ENCODE peak calls at places on chromosomes 4 and X, in ten cellular contexts. Z is pancreas; B is fibroblast of lung; E is ovary; J is Karpas-422; H is effector memory CD4-positive, alpha-beta T cell; O is GM23248; W is tibial artery; L is stomach; X is CD4-positive, alpha-beta memory T cell. C is an unnamed sample. For H3K9me3 and H3K4me1, the result is how much of the 10 kb centered on the place peaks cover.

GRCh38 chr4:110589297-110589696 is 33.6 kb downstream of the PITX2 start:
- DNase-seq in Z (no peak), B (peak), E (no peak), J (peak), H (no peak), O (peak), W (no peak), L (no peak), X (no peak), C (no peak)

GRCh38 chr4:168797176-168797575 is 212.9 kb downstream of the CBR4 start:
- DNase-seq in Z (no peak), B (peak), E (no peak), J (no peak), H (no peak), O (peak), W (no peak), L (no peak), X (no peak), C (no peak)

GRCh38 chr4:121072836-121073362 is 564 bp upstream of the NDNF start:
- DNase-seq in Z (no peak), B (no peak), E (no peak), J (no peak), H (no peak), O (peak), W (peak), L (no peak), X (peak), C (no peak)

GRCh38 chr4:40283968-40284367 is 51.2 kb upstream of the CHRNA9 start:
- DNase-seq in Z (no peak), B (no peak), E (no peak), J (no peak), H (peak), O (peak), W (no peak), L (no peak), X (peak), C (peak)

GRCh38 chr4:103076777-103077347 is 301 bp upstream of the SLC9B2 start:
- DNase-seq in Z (no peak), B (no peak), E (no peak), J (peak), H (no peak), O (no peak), W (no peak), L (no peak), X (no peak), C (no peak)

GRCh38 chr4:4542824-4543485 is 1.1 kb upstream of the STX18 start:
- DNase-seq in Z (no peak), B (no peak), E (no peak), J (peak), H (no peak), O (peak), W (no peak), L (no peak), X (no peak), C (no peak)

GRCh38 chr4:84652478-84652877 is 69.6 kb downstream of the CDS1 start:
- DNase-seq in Z (no peak), B (no peak), E (no peak), J (no peak), H (no peak), O (no peak), W (no peak), L (no peak), X (no peak), C (no peak)

GRCh38 chrX:42783456-42783855 is 5.5 kb upstream of the PPP1R2C start:
- DNase-seq in Z (no peak), B (no peak), E (no peak), J (no peak), H (no peak), O (no peak), W (no peak), L (no peak), X (no peak), C (no peak)

GRCh38 chr4:88033309-88033708 is 25.9 kb downstream of the PKD2 start:
- DNase-seq in Z (no peak), B (peak), E (no peak), J (peak), H (no peak), O (peak), W (no peak), L (peak), X (peak), C (no peak)

GRCh38 chrX:153780678-153781427 is at the start of gene SRPK3:
- DNase-seq in Z (no peak), B (no peak), E (no peak), J (no peak), H (no peak), O (peak), W (no peak), L (no peak), X (no peak), C (no peak)

GRCh38 chr4:140296871-140297570 is 76.4 kb upstream of the SCOC start:
- DNase-seq in Z (no peak), B (no peak), E (peak), J (no peak), H (no peak), O (peak), W (no peak), L (no peak), X (no peak), C (no peak)

DNA sequence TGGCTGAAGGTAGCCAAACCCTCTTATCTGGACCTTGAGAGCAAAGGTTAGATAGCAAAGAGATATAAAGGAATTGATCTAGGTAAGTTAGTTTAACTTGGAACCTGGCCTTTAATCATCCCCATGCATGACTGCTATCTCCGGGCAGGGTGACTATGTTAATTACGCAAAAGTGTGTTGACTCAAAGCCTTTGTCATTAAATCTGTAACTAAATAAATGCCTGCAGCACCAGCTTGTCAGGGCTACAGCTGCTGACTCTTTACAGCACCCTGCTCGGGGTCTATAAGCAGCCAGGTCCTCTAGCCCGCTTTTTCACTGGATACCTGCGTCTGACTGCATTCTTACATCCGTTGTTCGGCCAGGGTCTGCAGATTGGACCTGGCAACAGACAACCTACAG is 201.7 kb downstream of the TBCK start:
- DNase-seq in Z (no peak), B (no peak), E (no peak), J (no peak), H (no peak), O (no peak), W (no peak), L (no peak), X (no peak), C (no peak)
- H3K9me3 ChIP-seq in Z (under half), B (under half), E (under half), J (under half), H (under half), O (under half), W (under half), L (half or more), X (under half), C (under half)

GRCh38 chr4:23932186-23932585 is 42.3 kb upstream of the PPARGC1A start:
- DNase-seq in Z (no peak), B (peak), E (no peak), J (no peak), H (no peak), O (no peak), W (no peak), L (no peak), X (no peak), C (no peak)
- H3K4me1 ChIP-seq in Z (under half), B (under half), E (under half), J (under half), H (under half), O (under half), W (under half), L (half or more), X (under half), C (under half)

DNA sequence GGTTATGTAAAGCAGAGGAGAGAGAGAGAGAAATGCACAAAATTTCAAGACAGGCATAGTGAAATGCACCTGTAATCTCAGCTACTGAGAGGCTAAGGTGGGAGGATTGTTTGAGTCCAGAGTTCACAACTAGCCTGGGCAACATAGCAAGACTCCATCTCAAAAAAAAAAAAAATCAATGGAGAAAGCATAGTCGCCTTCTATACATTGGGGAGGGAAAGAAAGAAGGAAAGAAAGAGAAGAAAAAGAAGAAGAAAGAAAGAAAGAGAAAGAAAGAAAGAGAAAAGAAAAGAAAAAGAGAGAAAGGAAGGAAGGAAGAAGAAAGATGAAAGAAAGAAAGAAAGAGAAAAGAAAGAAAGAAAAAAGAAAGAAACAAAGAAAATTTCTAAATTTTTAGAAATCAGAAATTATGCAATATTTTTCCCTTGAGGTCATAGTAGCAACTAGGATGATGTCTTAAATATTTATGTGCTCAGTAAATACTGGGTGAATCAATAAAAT is 53.4 kb downstream of the DKK2 start:
- DNase-seq in Z (no peak), B (no peak), E (no peak), J (no peak), H (no peak), O (no peak), W (no peak), L (no peak), X (no peak), C (no peak)
- H3K9me3 ChIP-seq in Z (under half), B (under half), E (under half), J (under half), H (under half), O (under half), W (under half), L (under half), X (under half), C (under half)

GRCh38 chr4:112898357-112899141 is 150.9 kb upstream of the ANK2 start:
- DNase-seq in Z (no peak), B (no peak), E (no peak), J (no peak), H (no peak), O (peak), W (no peak), L (no peak), X (no peak), C (no peak)
- H3K4me1 ChIP-seq in Z (under half), B (under half), E (under half), J (under half), H (under half), O (under half), W (under half), L (under half), X (under half), C (under half)

GRCh38 chr4:133151301-133151680 is 2.2 kb downstream of the PCDH10 start:
- DNase-seq in Z (no peak), B (peak), E (no peak), J (no peak), H (no peak), O (peak), W (no peak), L (no peak), X (no peak), C (no peak)
- H3K9me3 ChIP-seq in Z (under half), B (under half), E (under half), J (under half), H (under half), O (under half), W (under half), L (under half), X (under half), C (under half)

DNA sequence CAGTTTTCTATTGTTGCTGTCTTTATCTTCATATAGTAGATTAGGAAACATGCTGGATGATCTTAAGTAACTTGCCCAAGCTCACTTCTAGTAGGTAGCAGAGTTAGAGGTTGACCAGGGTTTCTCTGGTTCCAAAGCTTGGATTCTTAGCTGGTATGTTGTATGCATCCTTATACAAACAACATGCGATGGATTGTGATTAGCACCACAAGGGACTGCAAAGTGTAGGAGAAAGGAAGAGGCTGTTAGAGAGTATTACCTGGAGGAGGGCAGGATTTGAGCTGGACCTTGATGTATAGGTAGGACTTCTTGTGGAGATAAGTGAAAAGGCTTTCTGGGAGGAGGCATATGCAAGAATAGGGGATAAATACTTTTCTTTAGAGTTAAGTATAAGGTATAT is 5.6 kb downstream of the STIM2 start:
- DNase-seq in Z (no peak), B (no peak), E (no peak), J (no peak), H (no peak), O (no peak), W (no peak), L (no peak), X (no peak), C (no peak)
- H3K4me1 ChIP-seq in Z (under half), B (under half), E (under half), J (half or more), H (under half), O (under half), W (under half), L (half or more), X (half or more), C (half or more)

C was measured in CD8-positive, alpha-beta T cell.